ENCODE peak calls at places on chromosome 3, in seven cellular contexts. One of them, this sample, is unnamed.

GRCh38 chr3:43879166-43879565 is 188.4 kb downstream of the ABHD5 start:
- DNase-seq in adrenal gland: no peak
- DNase-seq in heart left ventricle: no peak
- DNase-seq in transverse colon: no peak
- DNase-seq in lower leg skin: no peak
- DNase-seq in tibial nerve: no peak
- DNase-seq in A549: peak; percentile 23
- DNase-seq in this sample: no peak

GRCh38 chr3:123064506-123064905 is 2.3 kb upstream of the PDIA5 start:
- DNase-seq in lower leg skin: no peak
- DNase-seq in tibial nerve: no peak
- DNase-seq in adrenal gland: no peak
- DNase-seq in A549: no peak
- DNase-seq in transverse colon: no peak
- DNase-seq in heart left ventricle: no peak
- DNase-seq in this sample: no peak

GRCh38 chr3:66276705-66277274 is 56.0 kb downstream of the SLC25A26 start:
- DNase-seq in transverse colon: peak; percentile 58
- DNase-seq in tibial nerve: peak; percentile 89
- DNase-seq in adrenal gland: peak; percentile 47
- DNase-seq in lower leg skin: no peak
- DNase-seq in heart left ventricle: no peak
- DNase-seq in A549: peak; percentile 4
- DNase-seq in this sample: no peak

GRCh38 chr3:134854285-134854684 is 59.2 kb downstream of the EPHB1 start:
- DNase-seq in heart left ventricle: no peak
- DNase-seq in adrenal gland: no peak
- DNase-seq in lower leg skin: peak; percentile 60
- DNase-seq in A549: no peak
- DNase-seq in tibial nerve: no peak
- DNase-seq in transverse colon: no peak
- DNase-seq in this sample: no peak

GRCh38 chr3:125140817-125141595 is 71.5 kb downstream of the SLC12A8 start:
- DNase-seq in heart left ventricle: no peak
- DNase-seq in tibial nerve: no peak
- DNase-seq in transverse colon: no peak
- DNase-seq in adrenal gland: no peak
- DNase-seq in A549: no peak
- DNase-seq in lower leg skin: no peak
- DNase-seq in this sample: no peak

GRCh38 chr3:63508775-63509174 is 143.7 kb upstream of the SNTN start:
- DNase-seq in transverse colon: no peak
- DNase-seq in lower leg skin: no peak
- DNase-seq in tibial nerve: no peak
- DNase-seq in adrenal gland: no peak
- DNase-seq in A549: no peak
- DNase-seq in heart left ventricle: no peak
- DNase-seq in this sample: no peak

GRCh38 chr3:31533169-31533870 is 595 bp downstream of the STT3B start:
- DNase-seq in adrenal gland: peak; percentile 60
- DNase-seq in lower leg skin: peak; percentile 93
- DNase-seq in A549: peak; percentile 27
- DNase-seq in transverse colon: peak; percentile 66
- DNase-seq in heart left ventricle: peak; percentile 64
- DNase-seq in tibial nerve: peak; percentile 44
- DNase-seq in this sample: no peak

GRCh38 chr3:159189994-159190669 is 388.3 kb downstream of the MFSD1 start:
- DNase-seq in heart left ventricle: no peak
- DNase-seq in tibial nerve: no peak
- DNase-seq in transverse colon: no peak
- DNase-seq in A549: no peak
- DNase-seq in adrenal gland: peak; percentile 13
- DNase-seq in lower leg skin: no peak
- DNase-seq in this sample: peak; percentile 22

GRCh38 chr3:66237551-66237950 is 16.8 kb downstream of the SLC25A26 start:
- DNase-seq in heart left ventricle: no peak
- DNase-seq in A549: no peak
- DNase-seq in tibial nerve: no peak
- DNase-seq in lower leg skin: no peak
- DNase-seq in adrenal gland: no peak
- DNase-seq in transverse colon: no peak
- DNase-seq in this sample: no peak

GRCh38 chr3:71197841-71198565 is 385.5 kb downstream of the FOXP1 start:
- DNase-seq in adrenal gland: no peak
- DNase-seq in lower leg skin: no peak
- DNase-seq in transverse colon: no peak
- DNase-seq in tibial nerve: no peak
- DNase-seq in A549: no peak
- DNase-seq in heart left ventricle: no peak
- DNase-seq in this sample: no peak

GRCh38 chr3:29488922-29489321 is 208.1 kb downstream of the RBMS3 start:
- DNase-seq in heart left ventricle: no peak
- DNase-seq in adrenal gland: no peak
- DNase-seq in lower leg skin: no peak
- DNase-seq in tibial nerve: no peak
- DNase-seq in A549: no peak
- DNase-seq in transverse colon: no peak
- DNase-seq in this sample: no peak

GRCh38 chr3:100080573-100080972 is 33.7 kb downstream of the FILIP1L start:
- DNase-seq in tibial nerve: no peak
- DNase-seq in A549: no peak
- DNase-seq in adrenal gland: no peak
- DNase-seq in transverse colon: no peak
- DNase-seq in lower leg skin: no peak
- DNase-seq in heart left ventricle: no peak
- DNase-seq in this sample: no peak

GRCh38 chr3:29071077-29071634 is 209.7 kb upstream of the RBMS3 start:
- DNase-seq in heart left ventricle: no peak
- DNase-seq in lower leg skin: no peak
- DNase-seq in tibial nerve: no peak
- DNase-seq in A549: no peak
- DNase-seq in adrenal gland: no peak
- DNase-seq in transverse colon: no peak
- DNase-seq in this sample: no peak

GRCh38 chr3:117278424-117279190 is 569.0 kb downstream of the TUSC7 start:
- DNase-seq in heart left ventricle: no peak
- DNase-seq in A549: peak; percentile 88
- DNase-seq in transverse colon: peak; percentile 51
- DNase-seq in adrenal gland: peak; percentile 76
- DNase-seq in lower leg skin: no peak
- DNase-seq in tibial nerve: peak; percentile 9
- DNase-seq in this sample: no peak

GRCh38 chr3:170953736-170954135 is 45.3 kb upstream of the EIF5A2 start:
- DNase-seq in A549: no peak
- DNase-seq in lower leg skin: no peak
- DNase-seq in adrenal gland: no peak
- DNase-seq in tibial nerve: no peak
- DNase-seq in transverse colon: no peak
- DNase-seq in heart left ventricle: no peak
- DNase-seq in this sample: no peak

GRCh38 chr3:125403789-125404188 is 28.7 kb upstream of the ZNF148 start:
- DNase-seq in heart left ventricle: no peak
- DNase-seq in lower leg skin: no peak
- DNase-seq in adrenal gland: no peak
- DNase-seq in A549: no peak
- DNase-seq in tibial nerve: no peak
- DNase-seq in transverse colon: no peak
- DNase-seq in this sample: peak; percentile 37

GRCh38 chr3:186224211-186224610 is 115.3 kb upstream of the ETV5 start:
- DNase-seq in adrenal gland: no peak
- DNase-seq in heart left ventricle: no peak
- DNase-seq in tibial nerve: no peak
- DNase-seq in lower leg skin: peak; percentile 34
- DNase-seq in transverse colon: no peak
- DNase-seq in A549: no peak
- DNase-seq in this sample: no peak

DNA sequence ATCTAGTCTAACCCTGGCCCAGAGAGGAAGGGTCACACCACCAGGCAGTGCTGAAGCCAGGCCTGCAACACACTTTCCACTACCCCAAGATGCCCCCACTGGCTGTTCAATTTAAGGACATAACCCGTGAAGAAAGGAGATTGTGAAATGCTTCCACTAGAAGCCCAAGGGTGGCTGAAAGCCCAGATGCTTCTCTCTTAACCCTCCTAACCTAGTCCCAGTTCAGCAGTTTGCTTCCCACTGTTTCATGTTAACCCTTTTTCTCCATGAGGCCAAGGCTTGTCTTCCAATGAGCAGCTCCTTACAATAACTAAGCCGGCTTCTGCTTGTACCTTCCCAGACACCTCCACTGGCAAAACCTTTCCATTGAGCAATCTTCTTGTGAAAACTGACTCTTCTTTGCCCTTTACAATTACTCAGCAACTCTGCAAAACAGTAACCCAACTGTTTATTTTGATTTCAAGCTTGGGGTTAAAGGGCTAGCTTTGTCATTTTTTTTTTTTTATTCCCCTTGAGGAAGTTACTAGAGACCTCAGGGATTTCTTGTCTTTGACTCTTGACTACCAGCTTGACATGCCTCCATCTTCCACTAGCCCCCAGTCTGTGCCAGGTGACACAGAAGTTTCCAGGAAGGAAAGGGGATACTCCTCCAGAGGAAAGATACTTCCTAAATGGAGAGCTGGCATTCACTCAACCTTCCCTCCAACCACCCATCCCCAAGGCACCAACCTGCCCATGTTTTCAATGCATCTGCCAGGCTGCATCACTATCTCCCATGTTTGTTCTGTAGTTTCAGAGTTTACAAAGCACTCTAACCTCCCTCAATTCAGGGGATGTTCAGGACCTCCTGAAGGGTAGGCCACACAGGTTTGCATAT is 198.6 kb upstream of the LPP start:
- DNase-seq in heart left ventricle: no peak
- DNase-seq in adrenal gland: peak; percentile 32
- DNase-seq in transverse colon: no peak
- DNase-seq in tibial nerve: peak; percentile 72
- DNase-seq in lower leg skin: no peak
- DNase-seq in A549: peak; percentile 25
- DNase-seq in this sample: peak; percentile 29
- TF ChIP-seq POLR2A in heart left ventricle: no peak
- TF ChIP-seq POLR2A in adrenal gland: no peak
- TF ChIP-seq POLR2A in transverse colon: no peak
- TF ChIP-seq POLR2A in tibial nerve: no peak
- TF ChIP-seq POLR2A in lower leg skin: no peak
- TF ChIP-seq POLR2A in A549: no peak
- TF ChIP-seq POLR2A in this sample: no peak

DNA sequence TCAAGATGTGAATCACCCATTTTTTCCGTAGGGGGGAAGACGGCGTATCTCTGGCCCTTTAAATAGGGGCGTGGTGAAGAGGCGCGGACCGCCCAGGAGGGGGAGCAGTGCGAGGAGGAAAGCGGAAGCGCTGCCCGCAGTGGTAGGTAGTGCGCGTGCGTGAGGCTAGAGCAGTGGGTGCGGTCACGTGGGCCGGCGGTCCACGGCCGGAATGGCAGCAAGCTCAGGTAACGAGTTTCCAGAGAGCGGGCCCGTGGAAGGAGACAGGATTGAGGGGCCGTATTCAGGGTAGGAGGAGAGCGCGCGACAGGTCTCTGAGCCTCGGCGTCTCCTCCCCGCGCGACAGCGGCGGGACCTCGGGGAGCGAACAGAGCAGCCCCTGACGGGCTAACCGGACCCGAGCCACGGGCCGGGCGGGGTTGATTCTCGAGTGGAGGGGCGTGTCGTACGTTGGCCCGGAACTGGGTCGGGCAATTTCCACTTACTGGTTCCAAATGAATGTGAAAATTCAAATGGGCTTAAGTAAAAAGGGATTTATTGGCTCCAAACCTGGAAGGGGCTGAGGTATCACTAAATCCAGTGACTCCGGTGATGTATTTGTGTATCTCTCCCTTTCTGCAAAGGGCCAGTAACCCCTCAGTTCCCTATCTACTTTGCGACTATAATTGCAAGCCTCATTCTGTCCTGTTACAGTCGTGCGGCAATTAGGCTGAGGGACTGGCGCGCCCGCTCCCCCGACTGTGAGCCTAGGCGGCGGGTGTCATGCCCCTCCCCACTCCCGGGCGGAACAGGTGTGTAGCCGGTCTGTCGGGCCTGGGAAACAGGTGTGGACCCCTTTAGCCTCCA is at the start of gene VPS8:
- DNase-seq in lower leg skin: peak; percentile 99
- DNase-seq in adrenal gland: peak; percentile 97
- DNase-seq in transverse colon: peak; percentile 97
- DNase-seq in tibial nerve: peak; percentile 94
- DNase-seq in A549: peak; percentile 75
- DNase-seq in heart left ventricle: peak; percentile 97
- DNase-seq in this sample: peak; percentile 95
- TF ChIP-seq POLR2A in lower leg skin: no peak
- TF ChIP-seq POLR2A in adrenal gland: peak; percentile 64
- TF ChIP-seq POLR2A in transverse colon: peak; percentile 86
- TF ChIP-seq POLR2A in tibial nerve: peak; percentile 74
- TF ChIP-seq POLR2A in A549: peak; percentile 90
- TF ChIP-seq POLR2A in heart left ventricle: no peak
- TF ChIP-seq POLR2A in this sample: peak; percentile 90

DNA sequence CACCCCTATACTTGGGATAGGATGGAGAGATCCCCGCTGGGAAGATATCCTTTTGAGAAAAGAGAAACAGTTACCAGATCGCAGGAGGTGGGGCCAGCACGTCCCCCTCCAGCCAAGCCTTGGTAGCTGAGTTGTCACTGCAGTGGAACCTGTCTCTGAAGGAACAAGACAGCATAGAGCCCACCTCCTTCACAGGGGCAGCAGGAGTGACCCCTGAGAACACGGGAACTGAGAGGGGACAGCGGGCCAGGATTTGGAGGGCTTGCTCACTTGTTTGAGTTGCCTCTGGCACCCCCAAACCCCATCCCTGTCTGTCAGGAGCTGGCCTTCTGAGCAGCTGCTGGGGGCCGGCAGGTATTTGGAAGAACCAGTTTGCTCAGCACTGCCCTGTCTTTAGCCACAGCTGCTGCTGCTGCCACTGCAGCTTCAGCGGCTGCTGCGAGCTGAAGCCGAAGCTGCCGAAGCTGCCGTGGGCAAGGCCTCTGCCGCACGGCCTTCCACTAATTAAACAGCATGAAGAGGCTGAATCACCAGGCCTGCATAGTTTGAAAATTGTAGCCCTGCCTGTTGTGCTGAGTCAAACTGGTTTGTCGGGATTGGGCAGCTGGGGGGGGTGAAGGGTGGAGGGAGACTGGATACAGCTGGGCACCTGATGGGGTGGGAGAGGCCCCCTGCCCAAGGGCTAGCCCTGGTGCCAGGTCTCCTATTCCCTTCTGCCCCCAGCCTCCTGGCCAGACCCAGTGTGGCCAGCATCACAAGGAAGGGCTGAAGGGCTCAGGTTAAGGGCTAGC is 4.0 kb downstream of the EPHB3 start:
- DNase-seq in adrenal gland: peak; percentile 66
- DNase-seq in tibial nerve: no peak
- DNase-seq in lower leg skin: no peak
- DNase-seq in heart left ventricle: peak; percentile 29
- DNase-seq in A549: peak; percentile 37
- DNase-seq in transverse colon: peak; percentile 86
- DNase-seq in this sample: peak; percentile 100
- TF ChIP-seq POLR2A in adrenal gland: no peak
- TF ChIP-seq POLR2A in tibial nerve: no peak
- TF ChIP-seq POLR2A in lower leg skin: no peak
- TF ChIP-seq POLR2A in heart left ventricle: no peak
- TF ChIP-seq POLR2A in A549: no peak
- TF ChIP-seq POLR2A in transverse colon: peak; percentile 43
- TF ChIP-seq POLR2A in this sample: no peak

GRCh38 chr3:34229871-34230270 is 431.4 kb downstream of the PDCD6IP start:
- DNase-seq in adrenal gland: no peak
- DNase-seq in transverse colon: peak; percentile 22
- DNase-seq in tibial nerve: no peak
- DNase-seq in heart left ventricle: no peak
- DNase-seq in lower leg skin: no peak
- DNase-seq in A549: no peak
- DNase-seq in this sample: no peak

GRCh38 chr3:34225828-34226227 is 427.4 kb downstream of the PDCD6IP start:
- DNase-seq in transverse colon: no peak
- DNase-seq in A549: no peak
- DNase-seq in adrenal gland: no peak
- DNase-seq in lower leg skin: no peak
- DNase-seq in heart left ventricle: no peak
- DNase-seq in tibial nerve: no peak
- DNase-seq in this sample: no peak
- TF ChIP-seq POLR2A in transverse colon: no peak
- TF ChIP-seq POLR2A in A549: no peak
- TF ChIP-seq POLR2A in adrenal gland: no peak
- TF ChIP-seq POLR2A in lower leg skin: no peak
- TF ChIP-seq POLR2A in heart left ventricle: no peak
- TF ChIP-seq POLR2A in tibial nerve: no peak
- TF ChIP-seq POLR2A in this sample: no peak